ENCODE peak calls at places on chromosomes 2 and 18, in six cellular contexts. M is coronary artery; R is ACHN; Y is activated CD4-positive, alpha-beta T cell treated with anti-CD3 and anti-CD28 coated beads, Interleukin-2, amount 10 ng/mL, durations not matched to agents 24 days and 14 days; U is NCI-H774; O is LoVo. T is an unnamed sample.

GRCh38 chr2:18791172-18791797 is 201.9 kb upstream of the NT5C1B start:
- DNase-seq in M (no peak), R (no peak), Y (no peak), U (no peak), O (no peak), T (no peak)

GRCh38 chr2:216714412-216714775 is 19.0 kb upstream of the IGFBP5 start:
- DNase-seq in M (no peak), R (no peak), Y (no peak), U (no peak), O (no peak), T (no peak)

GRCh38 chr18:71001597-71001996 is 712.8 kb downstream of the SOCS6 start:
- DNase-seq in M (no peak), R (no peak), Y (no peak), U (no peak), O (no peak), T (no peak)

GRCh38 chr2:182360663-182361260 is 66.1 kb downstream of the PDE1A start:
- DNase-seq in M (no peak), R (no peak), Y (no peak), U (no peak), O (no peak), T (no peak)

GRCh38 chr2:98757904-98758421 is 27.0 kb upstream of the MGAT4A start:
- DNase-seq in M (no peak), R (peak), Y (peak), U (no peak), O (peak), T (no peak)

GRCh38 chr18:12462242-12462641 is 54.5 kb downstream of the PRELID3A start:
- DNase-seq in M (no peak), R (no peak), Y (no peak), U (no peak), O (no peak), T (no peak)

GRCh38 chr18:35570182-35570581 is 11.4 kb upstream of the GALNT1 start:
- DNase-seq in M (no peak), R (no peak), Y (no peak), U (no peak), O (no peak), T (no peak)

GRCh38 chr2:95374451-95374915 is 28.0 kb upstream of the FAHD2A start:
- DNase-seq in M (peak), R (no peak), Y (no peak), U (no peak), O (no peak), T (no peak)

GRCh38 chr2:130380096-130380934 is 24.5 kb downstream of the PTPN18 start:
- DNase-seq in M (no peak), R (no peak), Y (peak), U (no peak), O (no peak), T (no peak)

GRCh38 chr2:141929331-141930252 is 201.2 kb downstream of the LRP1B start:
- DNase-seq in M (no peak), R (no peak), Y (no peak), U (no peak), O (no peak), T (no peak)

GRCh38 chr2:26644188-26644835 is 3.1 kb upstream of the CIB4 start:
- DNase-seq in M (no peak), R (no peak), Y (no peak), U (no peak), O (no peak), T (no peak)

GRCh38 chr18:76691800-76692199 is 130.6 kb upstream of the ZNF236 start:
- DNase-seq in M (no peak), R (no peak), Y (no peak), U (no peak), O (no peak), T (no peak)

GRCh38 chr2:133484106-133484505 is 84.2 kb downstream of the NCKAP5 start:
- DNase-seq in M (no peak), R (no peak), Y (no peak), U (no peak), O (no peak), T (no peak)

GRCh38 chr18:51107594-51108305 is 77.7 kb downstream of the SMAD4 start:
- DNase-seq in M (no peak), R (peak), Y (no peak), U (no peak), O (peak), T (no peak)

GRCh38 chr2:28586864-28587263 is 91.0 kb downstream of the PLB1 start:
- DNase-seq in M (peak), R (no peak), Y (peak), U (no peak), O (no peak), T (no peak)

GRCh38 chr2:171227066-171227782 is 66.5 kb upstream of the TLK1 start:
- DNase-seq in M (no peak), R (no peak), Y (no peak), U (no peak), O (no peak), T (no peak)

GRCh38 chr2:4130651-4131050 is 427.3 kb downstream of the DCDC2C start:
- DNase-seq in M (no peak), R (no peak), Y (no peak), U (no peak), O (no peak), T (no peak)

GRCh38 chr2:81283081-81283480 is 978.5 kb upstream of the LRRTM1 start:
- DNase-seq in M (no peak), R (no peak), Y (no peak), U (no peak), O (no peak), T (no peak)

GRCh38 chr2:202377308-202377736 is 1.2 kb downstream of the BMPR2 start:
- DNase-seq in M (peak), R (peak), Y (peak), U (peak), O (no peak), T (peak)

GRCh38 chr2:46913471-46914381 is 1.9 kb downstream of the MCFD2 start:
- DNase-seq in M (no peak), R (no peak), Y (no peak), U (no peak), O (peak), T (no peak)

GRCh38 chr2:186641132-186641806 is 51.4 kb downstream of the ITGAV start:
- DNase-seq in M (no peak), R (no peak), Y (no peak), U (no peak), O (no peak), T (no peak)

GRCh38 chr2:25877431-25878360 is 591 bp downstream of the ASXL2 start:
- DNase-seq in M (peak), R (peak), Y (peak), U (peak), O (peak), T (peak)

GRCh38 chr2:65076345-65076710 is 20.1 kb downstream of the CEP68 start:
- DNase-seq in M (no peak), R (peak), Y (no peak), U (no peak), O (no peak), T (no peak)

GRCh38 chr2:172098650-172099471 is 3.8 kb downstream of the DLX2 start:
- DNase-seq in M (peak), R (peak), Y (peak), U (no peak), O (peak), T (no peak)

GRCh38 chr2:218998414-218999002 is 5.3 kb upstream of the CRYBA2 start:
- DNase-seq in M (no peak), R (no peak), Y (no peak), U (peak), O (no peak), T (peak)

GRCh38 chr2:211611061-211611518 is 927.5 kb downstream of the ERBB4 start:
- DNase-seq in M (no peak), R (peak), Y (peak), U (no peak), O (peak), T (no peak)

GRCh38 chr2:167322795-167323194 is 434.5 kb downstream of the XIRP2 start:
- DNase-seq in M (no peak), R (no peak), Y (no peak), U (no peak), O (no peak), T (no peak)

GRCh38 chr2:29811378-29811777 is 110.0 kb downstream of the ALK start:
- DNase-seq in M (no peak), R (no peak), Y (no peak), U (no peak), O (no peak), T (no peak)

GRCh38 chr2:233473386-233473791 is 93.2 kb downstream of the USP40 start:
- DNase-seq in M (peak), R (no peak), Y (no peak), U (no peak), O (no peak), T (no peak)

T was measured in NCI-H1105 treated with DMSO at 0.1 percent for 48 hours.